ENCODE peak calls at places on chromosome X, in six cellular contexts. X is transverse colon; Q is effector memory CD4-positive, alpha-beta T cell; G is BE2C; I is NT2/D1; U is GM23248. S is an unnamed sample.

GRCh38 chrX:5113128-5113527 is 1115.5 kb downstream of the NLGN4X start:
- DNase-seq in X (no peak), Q (no peak), G (no peak), I (peak), U (no peak), S (no peak)

GRCh38 chrX:107731831-107732502 is 43.6 kb downstream of the TSC22D3 start:
- DNase-seq in X (peak), Q (no peak), G (peak), I (peak), U (peak), S (peak)

GRCh38 chrX:115030635-115031034 is 13.2 kb upstream of the IL13RA2 start:
- DNase-seq in X (peak), Q (no peak), G (no peak), I (no peak), U (no peak), S (no peak)

GRCh38 chrX:21972721-21973120 is 32.2 kb downstream of the SMS start:
- DNase-seq in X (no peak), Q (peak), G (no peak), I (no peak), U (peak), S (no peak)

GRCh38 chrX:12042615-12043014 is 95.7 kb upstream of the FRMPD4 start:
- DNase-seq in X (no peak), Q (no peak), G (no peak), I (no peak), U (no peak), S (no peak)

GRCh38 chrX:117633277-117633676 is 483.3 kb downstream of the KLHL13 start:
- DNase-seq in X (no peak), Q (no peak), G (no peak), I (no peak), U (no peak), S (no peak)

GRCh38 chrX:49162620-49163019 is at the start of gene MAGIX:
- DNase-seq in X (no peak), Q (no peak), G (no peak), I (no peak), U (no peak), S (peak)

GRCh38 chrX:10856797-10857196 is 236.4 kb upstream of the MID1 start:
- DNase-seq in X (no peak), Q (no peak), G (no peak), I (no peak), U (no peak), S (no peak)

GRCh38 chrX:10906861-10907260 is 204.3 kb upstream of the HCCS start:
- DNase-seq in X (no peak), Q (no peak), G (no peak), I (no peak), U (peak), S (no peak)

GRCh38 chrX:76971393-76972376 is 475.5 kb upstream of the FGF16 start:
- DNase-seq in X (no peak), Q (no peak), G (no peak), I (no peak), U (no peak), S (no peak)

GRCh38 chrX:96314974-96315373 is 369.7 kb upstream of the DIAPH2 start:
- DNase-seq in X (no peak), Q (no peak), G (no peak), I (no peak), U (peak), S (no peak)

GRCh38 chrX:55524487-55524886 is 34.8 kb upstream of the USP51 start:
- DNase-seq in X (no peak), Q (no peak), G (no peak), I (no peak), U (peak), S (no peak)

GRCh38 chrX:139299309-139299708 is 231.2 kb upstream of the F9 start:
- DNase-seq in X (no peak), Q (no peak), G (no peak), I (no peak), U (no peak), S (no peak)

GRCh38 chrX:17560385-17560784 is 176.9 kb upstream of the SCML1 start:
- DNase-seq in X (no peak), Q (no peak), G (no peak), I (no peak), U (no peak), S (no peak)
- H3K4me3 ChIP-seq in X (no peak), Q (no peak), G (no peak), I (no peak), U (no peak), S (no peak)

DNA sequence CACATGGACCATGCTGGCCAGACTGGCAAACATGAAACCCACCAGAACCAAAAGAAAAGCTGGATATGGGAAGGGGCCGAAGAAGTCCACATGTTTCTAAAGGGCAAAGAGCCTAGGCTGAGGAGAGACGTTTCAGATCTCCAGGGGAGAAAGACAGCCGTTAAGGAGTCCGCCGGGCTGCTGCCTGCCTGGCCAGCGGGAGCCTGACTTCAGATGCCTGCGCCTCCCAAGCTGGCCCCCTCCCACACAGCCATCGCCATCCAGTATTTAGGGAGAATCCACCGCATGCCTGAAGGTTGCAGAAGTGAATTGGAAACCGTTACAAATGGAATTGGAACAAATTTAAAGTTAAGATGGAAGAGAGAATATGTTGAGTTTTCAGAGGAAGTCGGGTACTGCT is 2.9 kb downstream of the TBL1X start:
- DNase-seq in X (no peak), Q (no peak), G (no peak), I (no peak), U (no peak), S (peak)
- H3K4me3 ChIP-seq in X (no peak), Q (no peak), G (no peak), I (no peak), U (no peak), S (no peak)

GRCh38 chrX:101348452-101349222 is at the start of gene TIMM8A:
- DNase-seq in X (peak), Q (peak), G (peak), I (peak), U (peak), S (peak)

DNA sequence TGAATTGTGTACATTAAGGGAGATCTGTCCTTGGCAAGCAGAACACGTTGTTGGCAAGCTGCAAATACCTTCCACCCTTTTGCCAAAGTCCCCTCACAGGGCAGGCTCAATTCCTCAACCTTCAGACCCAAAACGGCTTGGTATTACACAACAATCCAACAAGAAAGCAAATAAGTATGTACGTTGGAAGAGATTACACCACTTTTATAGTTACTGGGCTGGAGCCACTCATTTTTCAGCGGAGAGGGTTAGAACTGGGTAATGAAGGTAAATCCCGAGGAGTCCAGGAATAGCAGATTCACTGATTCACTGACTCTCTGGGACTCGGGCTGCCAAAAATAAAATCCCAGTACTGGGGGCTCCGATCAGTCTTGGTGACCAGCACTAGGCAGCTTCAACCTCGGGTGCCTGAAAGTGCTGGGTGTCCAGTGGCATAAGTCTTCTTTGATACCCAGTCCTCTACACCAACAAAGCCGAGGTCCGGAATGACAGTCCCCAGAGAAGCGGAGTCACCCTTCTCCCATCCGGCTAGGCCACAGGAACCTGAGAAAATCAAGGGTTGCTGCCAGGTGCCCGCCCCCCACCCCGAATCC is 587 bp downstream of the TIMM8A start:
- DNase-seq in X (no peak), Q (no peak), G (no peak), I (no peak), U (peak), S (peak)
- H3K4me3 ChIP-seq in X (peak), Q (peak), G (peak), I (peak), U (peak), S (peak)

GRCh38 chrX:119989905-119990408 is 46.4 kb upstream of the NKAP start:
- DNase-seq in X (no peak), Q (no peak), G (no peak), I (no peak), U (no peak), S (peak)

GRCh38 chrX:119990995-119991787 is 47.6 kb upstream of the NKAP start:
- DNase-seq in X (no peak), Q (no peak), G (no peak), I (no peak), U (no peak), S (peak)

GRCh38 chrX:119986203-119986602 is 42.7 kb upstream of the NKAP start:
- DNase-seq in X (no peak), Q (no peak), G (no peak), I (no peak), U (no peak), S (no peak)

GRCh38 chrX:119996069-119996468 is 52.5 kb upstream of the NKAP start:
- DNase-seq in X (no peak), Q (no peak), G (no peak), I (no peak), U (no peak), S (no peak)

GRCh38 chrX:119990409-119990994 is 47.0 kb upstream of the NKAP start:
- DNase-seq in X (no peak), Q (no peak), G (no peak), I (no peak), U (no peak), S (peak)
- H3K4me3 ChIP-seq in X (no peak), Q (peak), G (no peak), I (peak), U (no peak), S (peak)

GRCh38 chrX:46500054-46500453 is 45.2 kb downstream of the ZNF674 start:
- DNase-seq in X (no peak), Q (no peak), G (no peak), I (no peak), U (peak), S (no peak)
- H3K4me3 ChIP-seq in X (no peak), Q (no peak), G (no peak), I (no peak), U (no peak), S (no peak)

S was measured in H7.